ENCODE peak calls at places on chromosomes 11 and 22, in four cellular contexts. Q is effector CD4-positive, alpha-beta T cell; N is GF-D8; I is NCI-H1105. W is an unnamed sample.

GRCh38 chr11:44744160-44744559 is 17.4 kb downstream of the TSPAN18 start:
- DNase-seq in Q (no peak), N (no peak), I (no peak), W (no peak)

GRCh38 chr11:8262552-8263108 is 1.0 kb downstream of the LMO1 start:
- DNase-seq in Q (no peak), N (no peak), I (peak), W (no peak)

GRCh38 chr22:50688448-50688847 is 15.8 kb downstream of the SHANK3 start:
- DNase-seq in Q (no peak), N (no peak), I (no peak), W (no peak)

GRCh38 chr11:79503028-79503427 is 62.2 kb upstream of the TENM4 start:
- DNase-seq in Q (no peak), N (no peak), I (no peak), W (no peak)

GRCh38 chr11:116963813-116964212 is 126.4 kb upstream of the APOA1 start:
- DNase-seq in Q (no peak), N (no peak), I (no peak), W (no peak)

GRCh38 chr11:2808850-2809847 is 76.4 kb downstream of the CDKN1C start:
- DNase-seq in Q (no peak), N (no peak), I (no peak), W (no peak)

GRCh38 chr22:26889794-26890193 is 232.4 kb downstream of the MIAT start:
- DNase-seq in Q (no peak), N (no peak), I (no peak), W (no peak)

GRCh38 chr22:37267661-37268413 is 14.5 kb upstream of the CYTH4 start:
- DNase-seq in Q (no peak), N (peak), I (no peak), W (no peak)

GRCh38 chr11:74465291-74465708 is 2.0 kb downstream of the KCNE3 start:
- DNase-seq in Q (no peak), N (no peak), I (no peak), W (no peak)

GRCh38 chr11:32985600-32985999 is 30.1 kb upstream of the DEPDC7 start:
- DNase-seq in Q (no peak), N (no peak), I (no peak), W (no peak)

GRCh38 chr11:9138612-9139579 is 47.5 kb upstream of the SCUBE2 start:
- DNase-seq in Q (no peak), N (no peak), I (peak), W (peak)

GRCh38 chr11:61693897-61694840 is 14.0 kb downstream of the DAGLA start:
- DNase-seq in Q (no peak), N (no peak), I (no peak), W (no peak)

GRCh38 chr11:119374632-119375394 is 6.7 kb downstream of the USP2 start:
- DNase-seq in Q (no peak), N (no peak), I (no peak), W (no peak)

GRCh38 chr11:12724301-12725046 is 50.3 kb downstream of the TEAD1 start:
- DNase-seq in Q (no peak), N (no peak), I (peak), W (peak)

GRCh38 chr22:28998681-28999080 is 63.0 kb downstream of the C22orf31 start:
- DNase-seq in Q (no peak), N (no peak), I (no peak), W (no peak)

GRCh38 chr11:113697798-113698407 is 8.2 kb downstream of the TMPRSS5 start:
- DNase-seq in Q (no peak), N (no peak), I (no peak), W (no peak)

GRCh38 chr11:35935390-35935789 is 8.5 kb upstream of the LDLRAD3 start:
- DNase-seq in Q (no peak), N (no peak), I (no peak), W (no peak)

GRCh38 chr11:72352859-72353551 is 81.3 kb downstream of the CLPB start:
- DNase-seq in Q (no peak), N (no peak), I (no peak), W (no peak)

GRCh38 chr22:35313311-35314121 is 13.8 kb downstream of the TOM1 start:
- DNase-seq in Q (no peak), N (no peak), I (peak), W (no peak)

GRCh38 chr22:18130699-18131429 is 19.1 kb upstream of the USP18 start:
- DNase-seq in Q (no peak), N (no peak), I (no peak), W (no peak)

W was measured in NCI-H774.